ENCODE peak calls at places on chromosomes 3 and 15, in five cellular contexts. T is HFF-Myc, A is H1, U is bronchial epithelial cell, R is suprapubic skin. V is an unnamed sample.

GRCh38 chr3:69925506-69925905 is 74.0 kb upstream of the SAMMSON start:
- DNase-seq in T (no peak), A (no peak), U (no peak), R (no peak), V (no peak)

GRCh38 chr15:63402498-63403253 is 21.0 kb upstream of the CA12 start:
- DNase-seq in T (no peak), A (peak; percentile 53), U (peak; percentile 40), R (no peak), V (peak; percentile 32)

GRCh38 chr3:15042936-15043335 is 22.2 kb downstream of the MRPS25 start:
- DNase-seq in T (no peak), A (no peak), U (peak; percentile 22), R (no peak), V (no peak)

GRCh38 chr3:72255191-72255590 is 470.2 kb upstream of the PROK2 start:
- DNase-seq in T (no peak), A (no peak), U (no peak), R (no peak), V (no peak)

GRCh38 chr3:128804017-128804816 is 75.2 kb upstream of the ACAD9 start:
- DNase-seq in T (no peak), A (no peak), U (no peak), R (no peak), V (no peak)

GRCh38 chr15:20355256-20355868 is 186.2 kb downstream of the GOLGA6L6 start:
- DNase-seq in T (no peak), A (no peak), U (no peak), R (peak; percentile 55), V (no peak)

GRCh38 chr3:184812845-184813157 is 835 bp downstream of the VPS8 start:
- DNase-seq in T (no peak), A (no peak), U (no peak), R (no peak), V (peak; percentile 36)

GRCh38 chr3:28317438-28318022 is 31.0 kb upstream of the ZCWPW2 start:
- DNase-seq in T (no peak), A (no peak), U (peak; percentile 56), R (no peak), V (peak; percentile 40)

GRCh38 chr3:73610493-73610892 is 14.2 kb downstream of the PDZRN3 start:
- DNase-seq in T (no peak), A (no peak), U (no peak), R (no peak), V (no peak)

GRCh38 chr15:69140306-69140705 is 20.1 kb upstream of the GLCE start:
- DNase-seq in T (no peak), A (no peak), U (no peak), R (no peak), V (no peak)

GRCh38 chr3:149378420-149379388 is 1.3 kb upstream of the TM4SF1 start:
- DNase-seq in T (no peak), A (no peak), U (no peak), R (no peak), V (no peak)

GRCh38 chr15:45715528-45715927 is 80.7 kb downstream of the SQOR start:
- DNase-seq in T (no peak), A (no peak), U (peak; percentile 20), R (no peak), V (no peak)

GRCh38 chr3:178382388-178383061 is 153.7 kb upstream of the KCNMB2 start:
- DNase-seq in T (peak; percentile 87), A (no peak), U (no peak), R (no peak), V (no peak)

GRCh38 chr3:196920733-196921132 is 21.6 kb downstream of the NCBP2 start:
- DNase-seq in T (no peak), A (no peak), U (no peak), R (no peak), V (no peak)

GRCh38 chr3:8776406-8776805 is 7.0 kb upstream of the OXTR start:
- DNase-seq in T (no peak), A (peak; percentile 28), U (no peak), R (no peak), V (no peak)

GRCh38 chr3:141753399-141753798 is 9.8 kb upstream of the GRK7 start:
- DNase-seq in T (no peak), A (no peak), U (no peak), R (no peak), V (no peak)

GRCh38 chr3:34001022-34001421 is 202.6 kb downstream of the PDCD6IP start:
- DNase-seq in T (no peak), A (no peak), U (no peak), R (no peak), V (no peak)

GRCh38 chr15:34984884-34985630 is 3.0 kb downstream of the ZNF770 start:
- DNase-seq in T (no peak), A (no peak), U (peak; percentile 17), R (no peak), V (no peak)

GRCh38 chr3:42804113-42804830 is at the start of gene HIGD1A:
- DNase-seq in T (peak; percentile 72), A (peak; percentile 93), U (peak; percentile 91), R (peak; percentile 97), V (peak; percentile 95)

GRCh38 chr3:77240072-77240650 is 200.3 kb downstream of the ROBO2 start:
- DNase-seq in T (no peak), A (no peak), U (no peak), R (no peak), V (no peak)

GRCh38 chr3:28924744-28925360 is 356.0 kb upstream of the RBMS3 start:
- DNase-seq in T (no peak), A (no peak), U (peak; percentile 51), R (no peak), V (no peak)

GRCh38 chr15:99322643-99323405 is 71.5 kb downstream of the LRRC28 start:
- DNase-seq in T (no peak), A (no peak), U (peak; percentile 56), R (no peak), V (no peak)

GRCh38 chr15:25706176-25706970 is 156.8 kb downstream of the ATP10A start:
- DNase-seq in T (no peak), A (no peak), U (no peak), R (peak; percentile 43), V (no peak)

GRCh38 chr15:82531496-82532382 is 8.5 kb downstream of the RPS17 start:
- DNase-seq in T (no peak), A (peak; percentile 53), U (no peak), R (no peak), V (no peak)

GRCh38 chr3:159416854-159417253 is 571.8 kb upstream of the IL12A start:
- DNase-seq in T (no peak), A (no peak), U (no peak), R (no peak), V (no peak)

GRCh38 chr3:39809181-39809994 is at the start of gene MYRIP:
- DNase-seq in T (no peak), A (peak; percentile 78), U (no peak), R (no peak), V (peak; percentile 92)

GRCh38 chr3:17140670-17141505 is 256.1 kb downstream of the PLCL2 start:
- DNase-seq in T (no peak), A (no peak), U (no peak), R (no peak), V (no peak)

GRCh38 chr3:58585005-58585786 is 8.0 kb upstream of the FAM107A start:
- DNase-seq in T (peak; percentile 19), A (peak; percentile 88), U (peak; percentile 54), R (peak; percentile 90), V (peak; percentile 84)

GRCh38 chr3:11543948-11544387 is 99.7 kb downstream of the VGLL4 start:
- DNase-seq in T (no peak), A (no peak), U (no peak), R (peak; percentile 50), V (no peak)

GRCh38 chr3:11543141-11543947 is 100.4 kb downstream of the VGLL4 start:
- DNase-seq in T (no peak), A (no peak), U (no peak), R (peak; percentile 58), V (no peak)

GRCh38 chr3:11546657-11547302 is 96.9 kb downstream of the VGLL4 start:
- DNase-seq in T (no peak), A (no peak), U (no peak), R (peak; percentile 40), V (no peak)

GRCh38 chr3:11544413-11545181 is 99.1 kb downstream of the VGLL4 start:
- DNase-seq in T (no peak), A (no peak), U (no peak), R (peak; percentile 66), V (peak; percentile 17)

DNA sequence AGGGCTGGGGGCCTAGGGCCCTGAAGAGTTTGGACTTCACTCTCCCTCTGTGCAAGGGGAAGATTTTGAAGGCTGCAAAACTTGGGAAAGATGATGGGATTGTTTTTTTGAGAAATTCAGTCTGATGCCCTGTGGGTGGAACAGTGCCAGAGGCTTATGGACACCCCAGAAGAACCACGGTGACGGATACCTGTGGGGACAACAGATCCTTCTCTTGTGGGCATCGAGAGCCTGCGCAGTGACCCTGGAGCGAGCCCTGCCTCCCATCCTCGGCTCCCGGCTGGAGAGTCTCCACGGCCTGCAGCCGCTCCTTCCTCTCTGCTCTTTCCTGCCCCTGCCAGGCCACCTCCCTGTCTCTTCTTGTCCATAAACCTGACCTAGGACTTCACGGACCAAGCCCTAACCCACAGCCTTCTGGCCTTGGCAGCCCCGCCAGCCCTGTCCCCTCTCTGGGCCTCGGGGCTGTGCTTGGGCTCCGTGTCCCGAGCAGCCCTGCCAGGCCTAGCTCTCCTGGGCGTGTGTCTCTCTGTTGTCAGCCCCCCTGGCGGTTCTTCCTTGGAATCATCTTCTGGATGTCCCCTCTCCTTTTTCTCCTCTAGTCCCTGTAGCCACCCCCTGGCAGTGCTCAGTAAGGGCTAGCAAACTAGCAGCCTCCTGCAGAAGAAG is 98.4 kb downstream of the VGLL4 start:
- DNase-seq in T (no peak), A (no peak), U (no peak), R (peak; percentile 67), V (no peak)
- TF ChIP-seq CTCF in T (no peak), A (no peak), U (no peak), R (no peak), V (no peak)

GRCh38 chr15:67180035-67180434 is 74.4 kb downstream of the AAGAB start:
- DNase-seq in T (no peak), A (no peak), U (no peak), R (no peak), V (no peak)
- TF ChIP-seq CTCF in T (no peak), A (no peak), U (no peak), R (no peak), V (no peak)

DNA sequence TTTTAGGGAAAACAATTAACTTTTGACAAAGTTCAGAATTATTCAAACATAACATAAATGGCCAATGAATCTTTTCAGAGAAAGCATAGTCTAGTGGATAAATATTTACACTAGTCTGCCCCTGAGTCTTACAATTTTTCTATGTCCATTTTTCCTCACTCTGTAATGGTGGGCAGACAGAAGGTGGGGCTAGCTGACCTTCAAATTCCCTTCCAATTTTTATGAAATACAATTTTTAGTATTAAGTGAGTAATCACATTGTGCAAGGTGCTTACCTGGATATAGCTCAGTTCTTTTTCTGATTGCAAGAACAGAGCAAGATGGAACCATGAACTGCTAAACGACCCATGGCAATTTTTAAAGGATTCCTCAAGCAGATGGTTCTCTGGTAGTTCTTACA is 441.7 kb upstream of the NR2F2 start:
- DNase-seq in T (no peak), A (no peak), U (no peak), R (no peak), V (no peak)
- TF ChIP-seq CTCF in T (no peak), A (no peak), U (no peak), R (no peak), V (no peak)

DNA sequence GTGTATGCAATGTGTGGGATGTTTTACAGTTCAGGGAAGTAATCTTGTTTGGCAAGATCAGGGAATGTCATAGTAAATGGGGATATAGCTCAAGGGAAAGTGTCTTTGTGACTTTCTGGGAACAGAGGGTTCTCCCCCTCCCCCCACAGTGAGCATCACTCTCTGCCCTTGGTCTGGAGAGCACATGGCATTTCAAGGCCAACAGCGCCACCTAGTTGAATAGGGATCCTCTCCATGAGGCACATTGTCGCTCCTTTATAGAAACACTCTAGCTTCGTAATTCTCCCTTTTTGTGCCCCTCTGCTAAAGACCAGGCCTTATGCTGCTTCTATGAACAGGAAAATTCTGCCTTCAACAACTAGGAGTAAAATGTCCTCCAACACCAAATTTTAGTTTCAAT is 37.1 kb upstream of the ARNT2 start:
- DNase-seq in T (peak; percentile 14), A (peak; percentile 69), U (no peak), R (no peak), V (peak; percentile 11)
- TF ChIP-seq CTCF in T (peak; percentile 24), A (peak; percentile 78), U (no peak), R (no peak), V (peak; percentile 28)